ENCODE peak calls at places on chromosome 10, in six cellular contexts. A, W, C, F, L and Q are unnamed samples. For H3K4me1, the result is how much of the 10 kb centered on the place peaks cover.

GRCh38 chr10:8050561-8051108 is 3.9 kb upstream of the GATA3 start:
- DNase-seq in A (peak), W (peak), C (peak), F (no peak), L (no peak), Q (peak)

GRCh38 chr10:108358912-108359311 is 1194.4 kb upstream of the SORCS1 start:
- DNase-seq in A (peak), W (peak), C (peak), F (no peak), L (no peak), Q (peak)

GRCh38 chr10:115654961-115655360 is 561.8 kb downstream of the ATRNL1 start:
- DNase-seq in A (peak), W (no peak), C (peak), F (no peak), L (no peak), Q (no peak)

GRCh38 chr10:122487231-122487765 is 25.9 kb downstream of the HTRA1 start:
- DNase-seq in A (peak), W (no peak), C (peak), F (no peak), L (no peak), Q (no peak)

GRCh38 chr10:27547482-27547881 is 43.4 kb downstream of the RAB18 start:
- DNase-seq in A (no peak), W (no peak), C (no peak), F (no peak), L (no peak), Q (no peak)

GRCh38 chr10:132675031-132675740 is 110.8 kb downstream of the NKX6-2 start:
- DNase-seq in A (no peak), W (no peak), C (no peak), F (peak), L (peak), Q (no peak)

GRCh38 chr10:89887830-89888229 is 186.4 kb downstream of the KIF20B start:
- DNase-seq in A (peak), W (no peak), C (no peak), F (no peak), L (no peak), Q (no peak)

GRCh38 chr10:17981766-17982380 is 30.2 kb downstream of the SLC39A12 start:
- DNase-seq in A (peak), W (no peak), C (peak), F (no peak), L (no peak), Q (peak)

GRCh38 chr10:132768346-132769248 is 17.4 kb downstream of the NKX6-2 start:
- DNase-seq in A (no peak), W (no peak), C (no peak), F (no peak), L (no peak), Q (no peak)

DNA sequence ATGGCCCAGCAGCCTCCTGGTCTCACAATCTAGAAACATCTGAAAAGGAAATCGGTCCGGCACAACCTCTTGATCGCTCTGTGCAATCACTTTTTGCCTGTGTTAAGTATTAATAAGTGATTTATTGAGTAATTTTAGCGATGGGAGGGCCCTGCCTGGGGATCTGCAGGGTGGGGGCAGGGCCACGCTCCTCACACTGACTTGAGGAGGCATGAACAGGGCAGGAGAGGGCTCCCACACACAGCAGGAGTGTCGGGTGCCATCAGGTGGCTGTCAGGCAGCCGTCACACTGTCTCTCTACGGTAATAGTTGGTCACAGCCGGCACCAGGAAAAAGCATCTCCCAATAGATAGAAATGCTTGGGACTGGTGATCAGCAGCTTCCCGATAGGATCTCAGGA is 264.7 kb downstream of the ADARB2 start:
- DNase-seq in A (no peak), W (no peak), C (no peak), F (no peak), L (no peak), Q (no peak)
- H3K4me1 ChIP-seq in A (under half), W (under half), C (under half), F (under half), L (under half), Q (under half)

GRCh38 chr10:51010977-51011376 is 63.3 kb upstream of the PRKG1 start:
- DNase-seq in A (peak), W (peak), C (peak), F (no peak), L (no peak), Q (no peak)
- H3K27ac ChIP-seq in A (no peak), W (no peak), C (no peak), F (no peak), L (no peak), Q (no peak)

DNA sequence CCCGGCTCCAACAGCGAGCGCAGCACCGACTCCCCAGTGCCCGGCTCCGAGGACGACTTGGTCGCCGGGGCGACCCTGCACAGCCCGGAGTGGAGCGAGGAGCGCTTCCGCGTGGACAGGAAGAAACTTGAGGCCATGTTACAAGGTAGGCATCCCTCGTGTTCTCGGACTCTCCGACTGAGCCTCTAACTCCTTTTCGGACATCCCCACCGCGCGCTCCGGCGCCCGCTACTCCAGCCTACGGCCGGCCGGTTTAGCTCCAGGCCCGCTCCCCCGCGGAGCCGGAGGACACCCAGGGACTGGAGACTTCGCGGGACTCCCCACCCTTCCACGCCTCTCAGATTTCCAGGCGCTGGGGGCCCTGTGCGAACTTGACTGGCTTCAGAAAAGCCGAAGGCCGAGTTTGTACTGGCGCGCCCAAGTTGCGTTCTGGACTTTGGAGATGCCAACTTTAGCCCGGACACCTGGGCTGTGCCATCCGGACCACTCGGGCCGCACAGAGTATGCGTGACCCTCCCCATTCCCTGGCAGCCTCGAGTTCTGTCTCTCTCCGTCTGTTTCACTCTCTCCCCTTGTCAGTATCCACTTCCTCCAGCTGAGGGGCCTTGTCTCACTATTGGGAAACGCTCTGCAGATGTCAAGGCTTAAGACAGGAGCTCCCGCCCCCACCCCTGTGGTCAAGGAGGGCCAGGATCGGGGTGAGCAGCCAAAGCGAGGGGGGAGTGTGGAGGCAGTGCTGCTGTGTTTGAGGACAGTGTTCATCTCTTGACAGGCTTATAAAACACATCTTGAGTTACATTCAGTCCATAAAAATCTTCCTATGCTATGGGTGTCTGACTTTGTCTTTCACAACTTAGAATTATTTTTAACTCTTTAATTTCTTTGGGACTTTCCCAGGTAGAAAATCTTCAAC is 773 bp downstream of the BICC1 start:
- DNase-seq in A (peak), W (peak), C (peak), F (peak), L (peak), Q (no peak)
- H3K4me1 ChIP-seq in A (under half), W (under half), C (under half), F (under half), L (under half), Q (under half)

DNA sequence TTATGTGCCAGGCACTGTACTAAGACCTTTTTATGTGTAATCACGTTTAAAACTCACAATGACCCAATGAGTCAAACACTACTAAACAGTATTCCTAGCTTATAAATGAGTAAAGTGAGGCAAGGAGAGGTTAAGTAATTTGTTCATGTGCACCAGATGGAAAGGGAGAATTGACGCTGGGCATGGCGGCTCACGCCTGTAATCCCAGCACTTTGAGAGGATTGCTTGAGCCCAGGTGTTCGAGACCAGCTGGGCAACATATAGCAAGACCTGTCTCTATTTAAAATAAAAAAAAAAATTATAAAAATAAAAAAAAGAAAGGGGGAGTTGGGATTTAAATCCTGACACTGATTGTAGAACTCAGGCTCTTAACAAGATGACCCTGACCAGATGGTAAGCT is 46.7 kb upstream of the DLG5 start:
- DNase-seq in A (no peak), W (no peak), C (no peak), F (no peak), L (no peak), Q (no peak)
- H3K27ac ChIP-seq in A (no peak), W (no peak), C (no peak), F (no peak), L (no peak), Q (no peak)

GRCh38 chr10:49381111-49381900 is 14.6 kb downstream of the DRGX start:
- DNase-seq in A (no peak), W (no peak), C (no peak), F (no peak), L (no peak), Q (no peak)

GRCh38 chr10:49384268-49384953 is 11.5 kb downstream of the DRGX start:
- DNase-seq in A (no peak), W (no peak), C (no peak), F (no peak), L (peak), Q (no peak)

GRCh38 chr10:49383853-49384252 is 12.0 kb downstream of the DRGX start:
- DNase-seq in A (no peak), W (no peak), C (no peak), F (no peak), L (no peak), Q (no peak)

GRCh38 chr10:49382826-49383225 is 13.1 kb downstream of the DRGX start:
- DNase-seq in A (no peak), W (no peak), C (no peak), F (no peak), L (no peak), Q (no peak)

DNA sequence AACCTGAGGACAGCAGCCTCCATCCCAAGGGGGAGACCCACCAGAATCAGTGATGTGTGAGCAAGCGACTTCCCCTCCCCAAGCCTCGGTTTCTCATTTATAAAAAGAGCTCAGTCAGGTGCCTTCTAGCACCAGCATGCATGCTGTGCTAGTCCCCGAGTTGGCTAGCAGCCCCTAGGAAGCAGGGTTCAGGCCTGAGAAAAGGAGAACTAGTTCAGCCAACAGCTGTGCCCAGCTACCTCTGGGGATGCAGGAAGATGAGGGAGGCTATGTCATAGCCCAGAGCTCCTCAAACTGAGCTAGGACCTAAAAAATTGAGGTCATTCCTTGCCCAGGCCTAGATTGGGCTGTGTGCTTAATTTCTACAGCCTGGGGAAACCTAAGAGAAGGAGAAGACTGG is 13.7 kb downstream of the DRGX start:
- DNase-seq in A (no peak), W (no peak), C (no peak), F (no peak), L (no peak), Q (no peak)
- H3K4me1 ChIP-seq in A (under half), W (under half), C (under half), F (under half), L (under half), Q (under half)